ENCODE peak calls at places on chromosome 10, in seven cellular contexts. X is mesendoderm, H is mesenchymal stem cell, O is H9, U is neuronal stem cell, B is trophoblast cell, G is H1. R is an unnamed sample.

GRCh38 chr10:133325761-133326463 is 10.8 kb downstream of the CALY start:
- DNase-seq in X (no peak), H (no peak), O (no peak), U (no peak), B (no peak), G (peak; percentile 65), R (no peak)

GRCh38 chr10:7488418-7488829 is 77.6 kb upstream of the SFMBT2 start:
- DNase-seq in X (no peak), H (peak; percentile 78), O (no peak), U (no peak), B (peak; percentile 25), G (no peak), R (peak; percentile 15)

GRCh38 chr10:621981-622740 is 67.3 kb downstream of the DIP2C start:
- DNase-seq in X (no peak), H (peak; percentile 57), O (no peak), U (no peak), B (no peak), G (no peak), R (peak; percentile 33)

GRCh38 chr10:102186128-102186527 is 33.9 kb downstream of the NOLC1 start:
- DNase-seq in X (no peak), H (no peak), O (no peak), U (no peak), B (no peak), G (no peak), R (no peak)

GRCh38 chr10:102546606-102547310 is 43.0 kb downstream of the SUFU start:
- DNase-seq in X (no peak), H (no peak), O (no peak), U (no peak), B (no peak), G (no peak), R (peak; percentile 90)

GRCh38 chr10:24727811-24728210 is 4.1 kb upstream of the ARHGAP21 start:
- DNase-seq in X (peak; percentile 84), H (no peak), O (peak; percentile 42), U (no peak), B (peak; percentile 81), G (no peak), R (no peak)

GRCh38 chr10:82778908-82779307 is 903.9 kb downstream of the NRG3 start:
- DNase-seq in X (peak; percentile 7), H (no peak), O (no peak), U (no peak), B (no peak), G (no peak), R (no peak)

GRCh38 chr10:6301482-6302083 is 98.9 kb downstream of the PFKFB3 start:
- DNase-seq in X (no peak), H (no peak), O (no peak), U (no peak), B (no peak), G (no peak), R (no peak)

GRCh38 chr10:50620899-50621298 is 2.9 kb downstream of the SGMS1 start:
- DNase-seq in X (no peak), H (no peak), O (no peak), U (no peak), B (no peak), G (no peak), R (no peak)

GRCh38 chr10:83023647-83024046 is 1115.7 kb upstream of the GHITM start:
- DNase-seq in X (no peak), H (no peak), O (no peak), U (no peak), B (no peak), G (no peak), R (no peak)

GRCh38 chr10:80474920-80475319 is 20.8 kb downstream of the TSPAN14 start:
- DNase-seq in X (no peak), H (no peak), O (no peak), U (no peak), B (no peak), G (no peak), R (no peak)

GRCh38 chr10:110327262-110327914 is 22.7 kb upstream of the SMNDC1 start:
- DNase-seq in X (no peak), H (no peak), O (no peak), U (no peak), B (peak; percentile 55), G (no peak), R (peak; percentile 28)

GRCh38 chr10:61878411-61879051 is 23.0 kb upstream of the ARID5B start:
- DNase-seq in X (no peak), H (no peak), O (no peak), U (no peak), B (no peak), G (no peak), R (no peak)

GRCh38 chr10:99531696-99532050 is 1.1 kb upstream of the NKX2-3 start:
- DNase-seq in X (no peak), H (peak; percentile 66), O (no peak), U (no peak), B (no peak), G (no peak), R (no peak)

GRCh38 chr10:132899054-132899750 is 43.2 kb downstream of the CFAP46 start:
- DNase-seq in X (no peak), H (no peak), O (no peak), U (no peak), B (no peak), G (no peak), R (no peak)

GRCh38 chr10:125063256-125063945 is 97.0 kb downstream of the CTBP2 start:
- DNase-seq in X (no peak), H (peak; percentile 39), O (no peak), U (no peak), B (no peak), G (no peak), R (no peak)

GRCh38 chr10:25232229-25232628 is 57.4 kb downstream of the GPR158 start:
- DNase-seq in X (no peak), H (no peak), O (no peak), U (no peak), B (no peak), G (no peak), R (no peak)

GRCh38 chr10:107880185-107880584 is 715.7 kb upstream of the SORCS1 start:
- DNase-seq in X (peak; percentile 14), H (no peak), O (peak; percentile 60), U (no peak), B (peak; percentile 55), G (no peak), R (no peak)

GRCh38 chr10:53223846-53224245 is 451.3 kb upstream of the MBL2 start:
- DNase-seq in X (peak; percentile 53), H (no peak), O (peak; percentile 36), U (peak; percentile 49), B (no peak), G (no peak), R (no peak)

GRCh38 chr10:88271736-88272135 is 311.4 kb downstream of the RNLS start:
- DNase-seq in X (no peak), H (peak; percentile 57), O (no peak), U (no peak), B (peak; percentile 23), G (no peak), R (peak; percentile 43)
- H3K18ac ChIP-seq in X (no peak overlapping the region), H (peak overlapping the region; percentile 42), O (no peak overlapping the region), U (no peak overlapping the region), B (no peak overlapping the region), G (no peak overlapping the region), R (no peak overlapping the region)

GRCh38 chr10:117537904-117538524 is 4.5 kb upstream of the EMX2 start:
- DNase-seq in X (no peak), H (no peak), O (no peak), U (no peak), B (peak; percentile 14), G (no peak), R (no peak)
- H3K18ac ChIP-seq in X (no peak overlapping the region), H (no peak overlapping the region), O (no peak overlapping the region), U (peak overlapping the region; percentile 89), B (no peak overlapping the region), G (no peak overlapping the region), R (no peak overlapping the region)

DNA sequence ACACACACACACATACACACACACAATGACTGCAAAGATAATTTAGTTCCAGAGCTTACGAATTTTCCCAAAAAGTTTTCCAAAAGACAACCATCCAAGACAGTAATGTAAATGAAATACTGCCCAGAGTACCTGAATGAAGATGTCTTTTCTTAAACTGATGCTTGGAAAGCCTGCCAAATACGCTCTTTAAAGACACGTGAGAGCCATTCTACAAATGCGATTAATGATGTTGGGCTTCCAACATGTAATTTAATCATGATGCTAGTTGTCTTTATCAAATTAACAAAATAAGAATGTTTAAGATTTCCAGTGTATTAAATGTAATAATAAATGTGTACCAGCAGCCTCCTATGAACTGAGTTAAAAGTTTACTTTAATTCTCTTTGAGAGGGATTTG is 11.1 kb downstream of the ERCC6 start:
- DNase-seq in X (no peak), H (no peak), O (no peak), U (no peak), B (no peak), G (no peak), R (no peak)
- H3K18ac ChIP-seq in X (no peak overlapping the region), H (no peak overlapping the region), O (no peak overlapping the region), U (no peak overlapping the region), B (no peak overlapping the region), G (no peak overlapping the region), R (no peak overlapping the region)

DNA sequence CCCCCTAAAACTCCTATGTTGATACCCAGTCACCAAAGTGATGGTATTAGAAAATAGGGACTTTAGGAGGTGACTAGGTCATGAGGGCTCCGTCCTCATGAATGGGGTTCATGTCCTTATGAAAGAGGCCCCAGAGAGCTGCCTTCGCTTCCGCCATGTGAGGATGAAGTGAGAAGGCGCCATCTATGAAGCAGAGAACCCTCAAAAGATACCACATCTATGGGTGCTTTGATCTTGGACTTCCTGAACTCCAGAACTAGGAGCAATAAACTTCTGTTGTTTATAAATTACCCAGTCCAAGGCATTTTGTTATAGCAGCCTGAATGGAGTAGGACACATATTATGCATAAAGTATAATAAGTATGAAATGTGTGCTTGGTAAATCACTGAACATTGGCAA is 8.1 kb upstream of the PDSS1 start:
- DNase-seq in X (no peak), H (no peak), O (no peak), U (no peak), B (no peak), G (no peak), R (no peak)
- H3K18ac ChIP-seq in X (no peak overlapping the region), H (no peak overlapping the region), O (no peak overlapping the region), U (no peak overlapping the region), B (no peak overlapping the region), G (no peak overlapping the region), R (no peak overlapping the region)

R was measured in IMR-90.